ENCODE peak calls at places on chromosomes 6 and 20, in four cellular contexts. B, S, D and H are unnamed samples.

GRCh38 chr6:45946352-45946751 is 69.3 kb downstream of the CLIC5 start:
- DNase-seq in B (no peak), S (no peak), D (no peak), H (no peak)

GRCh38 chr20:8032499-8032898 is 12.9 kb upstream of the TMX4 start:
- DNase-seq in B (no peak), S (no peak), D (no peak), H (no peak)

GRCh38 chr6:56804996-56805395 is 149.9 kb upstream of the BEND6 start:
- DNase-seq in B (no peak), S (no peak), D (no peak), H (no peak)

GRCh38 chr6:3862038-3862437 is 12.9 kb downstream of the FAM50B start:
- DNase-seq in B (no peak), S (no peak), D (no peak), H (no peak)

GRCh38 chr6:33578588-33579011 is 1.5 kb downstream of the BAK1 start:
- DNase-seq in B (peak; percentile 77), S (no peak), D (no peak), H (no peak)

GRCh38 chr6:53894086-53894485 is 99.3 kb downstream of the LRRC1 start:
- DNase-seq in B (no peak), S (no peak), D (no peak), H (no peak)

GRCh38 chr20:17992224-17992637 is 23.4 kb downstream of the MGME1 start:
- DNase-seq in B (no peak), S (no peak), D (no peak), H (no peak)

GRCh38 chr20:10673176-10673830 is 496 bp downstream of the JAG1 start:
- DNase-seq in B (peak; percentile 75), S (no peak), D (no peak), H (peak; percentile 23)

GRCh38 chr6:90123796-90124195 is 172.8 kb downstream of the BACH2 start:
- DNase-seq in B (no peak), S (no peak), D (no peak), H (no peak)

GRCh38 chr20:34643919-34644318 is 33.0 kb downstream of the PIGU start:
- DNase-seq in B (no peak), S (no peak), D (no peak), H (no peak)

GRCh38 chr6:37648465-37649330 is 49.0 kb downstream of the MDGA1 start:
- DNase-seq in B (no peak), S (no peak), D (peak; percentile 77), H (no peak)

GRCh38 chr6:145761584-145761983 is 26.3 kb upstream of the EPM2A start:
- DNase-seq in B (no peak), S (no peak), D (no peak), H (no peak)

GRCh38 chr6:46138281-46138680 is 8.5 kb downstream of the ENPP4 start:
- DNase-seq in B (no peak), S (no peak), D (no peak), H (no peak)

GRCh38 chr20:7113577-7114466 is 346.3 kb downstream of the BMP2 start:
- DNase-seq in B (no peak), S (no peak), D (peak; percentile 34), H (peak; percentile 40)

GRCh38 chr6:134282816-134283215 is 35.1 kb downstream of the SGK1 start:
- DNase-seq in B (no peak), S (no peak), D (no peak), H (no peak)

GRCh38 chr6:7425808-7426190 is 36.2 kb downstream of the RIOK1 start:
- DNase-seq in B (no peak), S (no peak), D (no peak), H (peak; percentile 33)

GRCh38 chr6:108781419-108782110 is 66.7 kb upstream of the ARMC2 start:
- DNase-seq in B (no peak), S (peak; percentile 89), D (peak; percentile 50), H (no peak)

GRCh38 chr6:100230976-100231316 is 233.8 kb downstream of the SIM1 start:
- DNase-seq in B (no peak), S (no peak), D (no peak), H (no peak)

GRCh38 chr6:63872233-63872632 is 236.6 kb downstream of the PHF3 start:
- DNase-seq in B (no peak), S (no peak), D (no peak), H (no peak)

GRCh38 chr20:41956316-41957050 is 338.3 kb upstream of the CHD6 start:
- DNase-seq in B (no peak), S (no peak), D (peak; percentile 3), H (no peak)

GRCh38 chr20:23049201-23049932 is at the start of gene THBD:
- DNase-seq in B (peak; percentile 67), S (peak; percentile 95), D (no peak), H (peak; percentile 85)

GRCh38 chr6:99613705-99614429 is 7.2 kb downstream of the PRDM13 start:
- DNase-seq in B (peak; percentile 56), S (no peak), D (no peak), H (peak; percentile 63)

GRCh38 chr20:101975-102374 is 14.5 kb downstream of the DEFB125 start:
- DNase-seq in B (no peak), S (no peak), D (no peak), H (no peak)

GRCh38 chr6:32932132-32932868 is 8.5 kb downstream of the HLA-DMB start:
- DNase-seq in B (no peak), S (no peak), D (no peak), H (no peak)

GRCh38 chr6:22298393-22299010 is 1.7 kb upstream of the PRL start:
- DNase-seq in B (no peak), S (no peak), D (no peak), H (no peak)

GRCh38 chr6:73513496-73513854 is 7.4 kb downstream of the EEF1A1 start:
- DNase-seq in B (no peak), S (no peak), D (no peak), H (no peak)

GRCh38 chr20:14288341-14289330 is 48.8 kb downstream of the FLRT3 start:
- DNase-seq in B (no peak), S (no peak), D (no peak), H (no peak)

GRCh38 chr6:3162565-3163247 is 5.4 kb upstream of the TUBB2A start:
- DNase-seq in B (peak; percentile 94), S (no peak), D (no peak), H (peak; percentile 67)

GRCh38 chr6:2939315-2940009 is 31.9 kb downstream of the SERPINB6 start:
- DNase-seq in B (no peak), S (peak; percentile 60), D (no peak), H (peak; percentile 76)

GRCh38 chr20:22339091-22339881 is 245.1 kb downstream of the FOXA2 start:
- DNase-seq in B (no peak), S (peak; percentile 39), D (peak; percentile 17), H (no peak)

DNA sequence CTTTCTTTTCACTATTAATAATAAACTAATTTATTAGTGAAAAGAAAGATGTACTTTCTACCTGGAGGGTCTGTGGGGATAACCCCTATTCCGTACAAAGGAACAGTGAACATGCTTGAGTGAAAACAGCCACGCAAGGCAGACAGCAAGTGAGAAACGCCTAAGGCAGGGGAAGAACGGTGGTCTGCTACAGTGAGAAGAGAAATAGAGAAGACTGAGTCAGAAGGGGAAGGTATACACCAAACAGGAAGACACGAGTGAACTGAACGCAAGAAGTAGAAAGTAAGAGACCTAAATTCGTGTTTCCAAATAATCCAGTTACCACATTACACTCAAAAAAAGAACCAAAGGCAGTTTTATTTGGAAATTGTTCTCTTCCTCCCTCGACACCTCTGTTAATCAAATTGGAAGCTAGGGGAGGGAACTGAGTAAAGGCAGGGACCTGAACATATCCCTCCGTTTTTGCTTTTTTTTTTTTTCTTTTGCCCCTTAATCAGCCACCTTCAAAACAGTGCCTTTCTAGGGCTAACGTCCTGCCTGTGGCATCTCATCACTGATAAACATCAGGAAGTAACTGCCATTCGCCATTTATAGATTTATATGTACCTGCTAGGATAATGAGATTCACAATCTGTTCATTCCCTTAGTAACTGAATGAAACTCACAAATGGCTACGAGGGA is 48.9 kb downstream of the ATXN1 start:
- DNase-seq in B (no peak), S (no peak), D (no peak), H (no peak)
- H3K27ac ChIP-seq in B (peak overlapping the region; percentile 67), S (peak overlapping the region; percentile 75), D (no peak overlapping the region), H (peak overlapping the region; percentile 44)

DNA sequence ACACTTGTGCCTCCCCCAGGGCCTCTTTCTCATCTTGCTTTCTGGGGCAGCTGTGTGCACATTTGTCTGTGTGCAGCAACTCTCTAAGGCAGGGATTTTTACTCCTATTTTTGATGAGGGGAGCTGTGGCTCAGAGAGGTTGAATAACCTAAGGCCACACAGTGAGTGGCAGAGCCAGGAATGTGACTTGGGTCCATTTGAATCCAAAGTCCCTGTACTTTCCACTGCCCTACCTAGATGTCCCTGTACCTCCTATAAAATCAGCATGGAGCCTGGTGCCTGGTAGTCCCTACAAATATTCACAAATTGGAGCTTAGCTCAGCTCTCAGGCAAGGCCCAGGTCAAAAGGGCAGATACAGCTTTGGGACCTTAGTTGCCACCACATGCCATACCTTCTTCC is 4.2 kb upstream of the VEGFA start:
- DNase-seq in B (no peak), S (no peak), D (no peak), H (no peak)
- H3K4me1 ChIP-seq in B (no peaks in the 10 kb centered on the region), S (peaks cover 18% of the 10 kb centered on the region), D (no peaks in the 10 kb centered on the region), H (peaks cover 2% of the 10 kb centered on the region)

GRCh38 chr6:144007455-144007778 is 642 bp downstream of the PLAGL1 start:
- DNase-seq in B (no peak), S (no peak), D (no peak), H (no peak)

GRCh38 chr6:144006731-144007454 is 1.2 kb downstream of the PLAGL1 start:
- DNase-seq in B (no peak), S (no peak), D (no peak), H (no peak)

GRCh38 chr6:144008501-144009245 is 614 bp upstream of the PLAGL1 start:
- DNase-seq in B (peak; percentile 49), S (no peak), D (no peak), H (no peak)

GRCh38 chr6:144012534-144012933 is 4.5 kb upstream of the PLAGL1 start:
- DNase-seq in B (no peak), S (no peak), D (no peak), H (no peak)

DNA sequence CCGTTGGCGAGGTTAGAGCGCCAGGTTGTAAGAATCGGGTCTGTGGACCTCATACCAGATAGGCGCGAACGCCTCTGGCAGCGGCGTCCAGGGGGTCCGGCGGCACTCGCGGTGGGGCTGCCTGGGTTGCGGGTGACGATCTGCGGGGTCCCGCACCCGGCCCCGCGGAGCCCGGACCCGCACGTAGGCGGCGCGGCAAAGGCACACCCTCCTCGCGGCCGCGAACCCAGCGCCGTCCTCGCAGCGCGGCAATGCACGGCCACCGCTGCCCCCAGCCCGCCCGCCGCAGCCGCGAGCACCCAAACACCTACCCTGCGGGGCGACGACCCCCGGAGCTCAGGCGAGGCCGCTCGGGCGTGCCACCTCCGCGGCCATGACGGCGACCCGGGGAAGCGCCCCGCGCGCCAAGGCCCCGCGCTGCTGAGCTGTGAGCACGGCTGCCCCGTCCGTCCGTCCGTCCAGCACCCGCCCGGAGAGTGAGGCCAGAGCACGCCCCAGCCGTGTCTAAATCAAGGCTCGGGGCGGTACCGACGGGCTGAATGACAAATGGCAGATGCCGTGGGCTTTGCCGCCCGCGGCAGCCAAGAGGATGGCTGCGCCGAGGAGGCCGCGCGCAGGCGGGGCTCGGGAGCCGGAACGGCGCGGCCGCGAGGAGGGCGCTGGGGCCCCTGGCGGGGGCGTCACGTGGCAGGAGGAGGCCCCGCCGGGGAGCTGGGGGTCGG is at the start of gene PLAGL1:
- DNase-seq in B (peak; percentile 69), S (no peak), D (no peak), H (peak; percentile 74)
- TF ChIP-seq POLR2A in B (peak; percentile 29), S (peak; percentile 20), D (no peak), H (no peak)

DNA sequence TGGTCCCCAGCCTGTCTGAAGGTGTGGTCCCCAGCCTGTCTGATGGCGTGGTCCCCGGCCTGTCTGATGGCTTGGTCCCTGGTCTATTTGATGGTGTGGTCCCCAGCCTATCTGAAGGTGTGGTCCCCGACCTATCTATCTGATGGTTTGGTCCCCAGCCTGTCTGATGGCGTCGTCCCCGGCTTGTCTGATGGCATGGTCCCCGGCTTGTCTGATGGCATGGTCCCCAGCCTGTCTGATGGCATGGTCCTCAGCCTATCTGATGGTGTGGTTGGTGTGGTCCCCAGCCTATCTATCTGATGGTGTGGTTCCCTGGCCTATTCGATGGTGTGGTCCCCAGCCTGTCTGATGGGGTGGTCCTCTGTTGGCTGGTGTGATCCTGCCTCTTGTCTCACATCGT is 18.2 kb upstream of the MRGBP start:
- DNase-seq in B (no peak), S (no peak), D (no peak), H (no peak)
- H3K27ac ChIP-seq in B (no peak overlapping the region), S (no peak overlapping the region), D (no peak overlapping the region), H (no peak overlapping the region)